ENCODE peak calls at places on chromosomes 4 and X, in six cellular contexts. One of them, this sample, is unnamed.

GRCh38 chr4:60384475-60384874 is 815.7 kb upstream of the ADGRL3 start:
- DNase-seq in trophoblast cell: no peak
- DNase-seq in mesenchymal stem cell: no peak
- DNase-seq in IMR-90: no peak
- DNase-seq in H1: no peak
- DNase-seq in H9: no peak
- DNase-seq in this sample: no peak

GRCh38 chr4:23978031-23978430 is 88.2 kb upstream of the PPARGC1A start:
- DNase-seq in trophoblast cell: no peak
- DNase-seq in mesenchymal stem cell: no peak
- DNase-seq in IMR-90: peak; percentile 51
- DNase-seq in H1: no peak
- DNase-seq in H9: no peak
- DNase-seq in this sample: no peak

GRCh38 chr4:72670521-72670920 is 101.5 kb upstream of the ADAMTS3 start:
- DNase-seq in trophoblast cell: peak; percentile 76
- DNase-seq in mesenchymal stem cell: no peak
- DNase-seq in IMR-90: no peak
- DNase-seq in H1: no peak
- DNase-seq in H9: no peak
- DNase-seq in this sample: no peak

GRCh38 chr4:48490680-48491513 is 845 bp downstream of the ZAR1 start:
- DNase-seq in trophoblast cell: no peak
- DNase-seq in mesenchymal stem cell: no peak
- DNase-seq in IMR-90: no peak
- DNase-seq in H1: no peak
- DNase-seq in H9: peak; percentile 64
- DNase-seq in this sample: no peak

GRCh38 chrX:148929686-148930085 is 429.3 kb downstream of the AFF2 start:
- DNase-seq in trophoblast cell: no peak
- DNase-seq in mesenchymal stem cell: peak; percentile 2
- DNase-seq in IMR-90: peak; percentile 5
- DNase-seq in H1: no peak
- DNase-seq in H9: no peak
- DNase-seq in this sample: no peak

GRCh38 chrX:135596495-135596894 is 76.0 kb downstream of the INTS6L start:
- DNase-seq in trophoblast cell: peak; percentile 38
- DNase-seq in mesenchymal stem cell: peak; percentile 2
- DNase-seq in IMR-90: peak; percentile 16
- DNase-seq in H1: peak; percentile 19
- DNase-seq in H9: peak; percentile 66
- DNase-seq in this sample: peak; percentile 2

GRCh38 chr4:74623041-74623440 is 171.3 kb downstream of the BTC start:
- DNase-seq in trophoblast cell: peak; percentile 73
- DNase-seq in mesenchymal stem cell: peak; percentile 70
- DNase-seq in IMR-90: peak; percentile 24
- DNase-seq in H1: no peak
- DNase-seq in H9: no peak
- DNase-seq in this sample: peak; percentile 8

GRCh38 chr4:35982318-35982717 is 262.0 kb downstream of the ARAP2 start:
- DNase-seq in trophoblast cell: no peak
- DNase-seq in mesenchymal stem cell: no peak
- DNase-seq in IMR-90: no peak
- DNase-seq in H1: no peak
- DNase-seq in H9: no peak
- DNase-seq in this sample: no peak

GRCh38 chrX:66164470-66164869 is 423 bp downstream of the HEPH start:
- DNase-seq in trophoblast cell: no peak
- DNase-seq in mesenchymal stem cell: no peak
- DNase-seq in IMR-90: no peak
- DNase-seq in H1: no peak
- DNase-seq in H9: no peak
- DNase-seq in this sample: peak; percentile 4

GRCh38 chrX:130975947-130976346 is 72.9 kb upstream of the ENOX2 start:
- DNase-seq in trophoblast cell: peak; percentile 74
- DNase-seq in mesenchymal stem cell: peak; percentile 70
- DNase-seq in IMR-90: peak; percentile 48
- DNase-seq in H1: no peak
- DNase-seq in H9: no peak
- DNase-seq in this sample: peak; percentile 17

GRCh38 chr4:15958562-15958961 is 4.4 kb downstream of the FGFBP2 start:
- DNase-seq in trophoblast cell: no peak
- DNase-seq in mesenchymal stem cell: no peak
- DNase-seq in IMR-90: no peak
- DNase-seq in H1: no peak
- DNase-seq in H9: no peak
- DNase-seq in this sample: no peak

GRCh38 chr4:143377635-143378099 is 41.0 kb downstream of the GAB1 start:
- DNase-seq in trophoblast cell: no peak
- DNase-seq in mesenchymal stem cell: no peak
- DNase-seq in IMR-90: no peak
- DNase-seq in H1: no peak
- DNase-seq in H9: no peak
- DNase-seq in this sample: no peak

GRCh38 chr4:106583567-106583966 is 215.0 kb upstream of the GIMD1 start:
- DNase-seq in trophoblast cell: peak; percentile 3
- DNase-seq in mesenchymal stem cell: peak; percentile 80
- DNase-seq in IMR-90: peak; percentile 94
- DNase-seq in H1: no peak
- DNase-seq in H9: no peak
- DNase-seq in this sample: no peak

GRCh38 chr4:71765349-71765748 is 18.5 kb downstream of the GC start:
- DNase-seq in trophoblast cell: no peak
- DNase-seq in mesenchymal stem cell: no peak
- DNase-seq in IMR-90: peak; percentile 5
- DNase-seq in H1: no peak
- DNase-seq in H9: peak; percentile 39
- DNase-seq in this sample: no peak

GRCh38 chr4:86977621-86978184 is 42.9 kb downstream of the AFF1 start:
- DNase-seq in trophoblast cell: peak; percentile 61
- DNase-seq in mesenchymal stem cell: peak; percentile 79
- DNase-seq in IMR-90: peak; percentile 76
- DNase-seq in H1: no peak
- DNase-seq in H9: no peak
- DNase-seq in this sample: no peak
- H3K9ac ChIP-seq in trophoblast cell: no peak overlapping the region
- H3K9ac ChIP-seq in mesenchymal stem cell: no peak overlapping the region
- H3K9ac ChIP-seq in IMR-90: no peak overlapping the region
- H3K9ac ChIP-seq in H1: no peak overlapping the region
- H3K9ac ChIP-seq in H9: no peak overlapping the region
- H3K9ac ChIP-seq in this sample: no peak overlapping the region

GRCh38 chr4:112751447-112751846 is 114.5 kb downstream of the LARP7 start:
- DNase-seq in trophoblast cell: peak; percentile 12
- DNase-seq in mesenchymal stem cell: no peak
- DNase-seq in IMR-90: no peak
- DNase-seq in H1: peak; percentile 38
- DNase-seq in H9: peak; percentile 56
- DNase-seq in this sample: no peak
- H2BK5ac ChIP-seq in trophoblast cell: no peak overlapping the region
- H2BK5ac ChIP-seq in mesenchymal stem cell: no peak overlapping the region
- H2BK5ac ChIP-seq in IMR-90: no peak overlapping the region
- H2BK5ac ChIP-seq in H1: peak overlapping the region; percentile 98
- H2BK5ac ChIP-seq in H9: peak overlapping the region; percentile 56
- H2BK5ac ChIP-seq in this sample: no peak overlapping the region

DNA sequence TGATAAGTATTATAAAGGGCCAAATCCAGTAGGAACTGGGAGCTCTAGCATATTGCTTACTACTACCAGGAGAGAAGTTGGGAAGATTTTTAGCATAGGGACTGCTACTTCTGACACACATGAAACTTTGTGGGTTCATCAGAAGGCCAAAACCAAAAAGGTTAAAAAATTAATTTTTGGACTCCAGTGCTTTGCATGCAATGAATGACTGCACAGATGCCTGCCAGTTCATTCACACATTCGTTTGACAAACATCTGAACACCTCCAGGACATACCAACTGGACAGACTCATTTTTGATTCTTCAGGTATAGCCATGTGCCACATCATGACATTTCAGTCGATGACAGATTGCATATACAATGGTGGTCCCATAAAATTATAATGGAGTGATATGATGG is 79.8 kb downstream of the MID1IP1 start:
- DNase-seq in trophoblast cell: no peak
- DNase-seq in mesenchymal stem cell: no peak
- DNase-seq in IMR-90: no peak
- DNase-seq in H1: no peak
- DNase-seq in H9: no peak
- DNase-seq in this sample: no peak
- H3K9ac ChIP-seq in trophoblast cell: no peak overlapping the region
- H3K9ac ChIP-seq in mesenchymal stem cell: no peak overlapping the region
- H3K9ac ChIP-seq in IMR-90: no peak overlapping the region
- H3K9ac ChIP-seq in H1: no peak overlapping the region
- H3K9ac ChIP-seq in H9: no peak overlapping the region
- H3K9ac ChIP-seq in this sample: no peak overlapping the region

GRCh38 chr4:122151982-122152698 is at the start of gene BLTP1:
- DNase-seq in trophoblast cell: peak; percentile 84
- DNase-seq in mesenchymal stem cell: peak; percentile 83
- DNase-seq in IMR-90: peak; percentile 75
- DNase-seq in H1: peak; percentile 57
- DNase-seq in H9: peak; percentile 90
- DNase-seq in this sample: peak; percentile 81
- H2BK5ac ChIP-seq in trophoblast cell: peak within 1 kb of the TSS; percentile 61
- H2BK5ac ChIP-seq in mesenchymal stem cell: no peak within 1 kb of the TSS
- H2BK5ac ChIP-seq in IMR-90: peak within 1 kb of the TSS; percentile 99
- H2BK5ac ChIP-seq in H1: peak within 1 kb of the TSS; percentile 71
- H2BK5ac ChIP-seq in H9: no peak within 1 kb of the TSS
- H2BK5ac ChIP-seq in this sample: no peak within 1 kb of the TSS

DNA sequence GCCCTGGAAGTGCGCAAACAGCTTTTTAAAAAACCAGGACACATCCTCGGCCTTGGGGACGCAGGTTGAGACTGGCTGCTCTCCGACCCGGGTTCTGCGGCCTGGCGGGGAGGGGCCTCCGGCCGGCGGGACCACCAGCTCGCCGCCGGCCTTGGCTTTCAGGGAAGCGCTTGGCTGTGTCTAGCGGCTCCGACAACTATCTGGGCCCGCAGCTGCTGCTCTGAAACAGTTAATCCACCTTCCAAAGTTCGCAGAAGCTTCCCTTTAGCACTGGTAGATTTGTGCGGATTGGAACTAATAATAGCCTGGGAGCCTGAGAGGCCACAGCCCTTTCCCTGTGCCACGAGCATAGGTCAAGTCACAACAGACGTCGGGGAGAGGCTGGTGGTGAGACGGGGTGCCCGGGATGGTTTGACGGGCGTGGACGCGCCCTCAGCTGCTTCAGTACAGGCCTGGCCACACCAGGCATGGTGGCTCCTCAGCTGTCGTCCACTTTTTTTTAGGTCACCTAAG is 1.2 kb upstream of the SEL1L3 start:
- DNase-seq in trophoblast cell: no peak
- DNase-seq in mesenchymal stem cell: no peak
- DNase-seq in IMR-90: no peak
- DNase-seq in H1: no peak
- DNase-seq in H9: peak; percentile 52
- DNase-seq in this sample: no peak
- H3K9ac ChIP-seq in trophoblast cell: no peak overlapping the region
- H3K9ac ChIP-seq in mesenchymal stem cell: no peak overlapping the region
- H3K9ac ChIP-seq in IMR-90: no peak overlapping the region
- H3K9ac ChIP-seq in H1: peak overlapping the region; percentile 49
- H3K9ac ChIP-seq in H9: no peak overlapping the region
- H3K9ac ChIP-seq in this sample: no peak overlapping the region

GRCh38 chr4:133270021-133270570 is 121.0 kb downstream of the PCDH10 start:
- DNase-seq in trophoblast cell: peak; percentile 91
- DNase-seq in mesenchymal stem cell: peak; percentile 1
- DNase-seq in IMR-90: no peak
- DNase-seq in H1: no peak
- DNase-seq in H9: no peak
- DNase-seq in this sample: no peak

DNA sequence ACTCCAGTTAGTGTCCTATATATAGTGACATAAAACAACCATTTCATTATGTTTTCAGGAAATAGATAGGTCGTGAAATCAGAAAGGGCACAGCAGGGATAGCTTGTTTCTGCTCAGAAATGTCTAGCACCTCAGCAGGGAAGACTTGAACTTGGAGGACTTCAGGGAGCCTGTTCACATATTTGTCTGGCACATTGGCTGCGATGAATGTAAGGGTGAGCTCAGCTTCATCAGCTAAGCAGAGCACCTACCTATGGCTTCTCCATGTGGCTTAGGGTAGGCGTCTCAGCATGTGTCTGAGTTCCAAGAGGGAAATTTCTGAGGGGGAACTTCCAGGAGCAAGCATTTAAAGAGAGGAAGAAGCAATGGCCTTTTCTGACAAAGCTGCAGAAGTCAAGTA is 126.2 kb downstream of the PCDH10 start:
- DNase-seq in trophoblast cell: no peak
- DNase-seq in mesenchymal stem cell: no peak
- DNase-seq in IMR-90: no peak
- DNase-seq in H1: no peak
- DNase-seq in H9: no peak
- DNase-seq in this sample: no peak
- H2BK5ac ChIP-seq in trophoblast cell: no peak overlapping the region
- H2BK5ac ChIP-seq in mesenchymal stem cell: no peak overlapping the region
- H2BK5ac ChIP-seq in IMR-90: no peak overlapping the region
- H2BK5ac ChIP-seq in H1: no peak overlapping the region
- H2BK5ac ChIP-seq in H9: no peak overlapping the region
- H2BK5ac ChIP-seq in this sample: no peak overlapping the region

DNA sequence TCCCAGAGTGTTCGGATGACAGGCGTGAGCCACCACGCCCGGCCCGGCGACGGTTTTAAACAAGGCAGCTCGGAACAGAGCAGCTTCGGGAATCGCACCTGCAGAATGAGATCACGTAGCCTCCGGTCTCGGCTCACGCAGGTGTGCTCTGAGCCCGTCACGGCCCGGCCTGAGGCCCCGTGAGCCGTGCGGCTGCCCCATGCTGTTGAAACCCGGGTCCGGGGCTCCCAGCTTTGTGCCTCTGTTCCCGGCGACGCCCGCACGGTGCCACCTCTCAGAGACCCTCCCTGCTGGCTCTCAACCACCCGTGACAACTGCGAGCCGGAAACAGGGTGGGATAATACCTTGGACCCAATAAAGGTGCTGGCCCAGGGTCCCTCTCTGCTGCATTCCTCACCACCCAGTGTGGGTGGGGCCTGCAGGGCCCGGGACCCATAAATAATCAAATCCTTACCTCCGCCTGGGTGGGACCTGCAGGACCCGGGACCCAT is 13.4 kb upstream of the PLCXD1 start:
- DNase-seq in trophoblast cell: no peak
- DNase-seq in mesenchymal stem cell: no peak
- DNase-seq in IMR-90: no peak
- DNase-seq in H1: no peak
- DNase-seq in H9: peak; percentile 74
- DNase-seq in this sample: no peak
- H3K9ac ChIP-seq in trophoblast cell: no peak overlapping the region
- H3K9ac ChIP-seq in mesenchymal stem cell: no peak overlapping the region
- H3K9ac ChIP-seq in IMR-90: no peak overlapping the region
- H3K9ac ChIP-seq in H1: no peak overlapping the region
- H3K9ac ChIP-seq in H9: no peak overlapping the region
- H3K9ac ChIP-seq in this sample: no peak overlapping the region

This sample was measured in neuronal stem cell.